ENCODE peak calls at places on chromosomes 5 and 9, in eight cellular contexts. C, A, K, D, P, Q, V and T are unnamed samples.

GRCh38 chr5:13212843-13213242 is 731.6 kb downstream of the DNAH5 start:
- DNase-seq in A (no peak), Q (no peak), C (no peak), D (no peak), K (no peak), V (no peak), P (no peak), T (no peak)

GRCh38 chr9:92759990-92760893 is 4.4 kb downstream of the BICD2 start:
- DNase-seq in D (no peak), A (no peak), V (no peak), K (peak), P (peak), Q (no peak), C (no peak), T (no peak)

GRCh38 chr5:60945760-60946253 is 802 bp downstream of the NDUFAF2 start:
- DNase-seq in P (no peak), D (no peak), C (no peak), K (peak), V (peak), A (no peak), Q (peak), T (no peak)

GRCh38 chr9:79116064-79116463 is 455.7 kb upstream of the TLE4 start:
- DNase-seq in A (no peak), Q (no peak), C (no peak), D (no peak), K (no peak), V (no peak), P (no peak), T (no peak)

GRCh38 chr9:121604242-121604641 is 47.2 kb upstream of the DAB2IP start:
- DNase-seq in V (no peak), A (no peak), K (no peak), D (no peak), P (peak), Q (no peak), C (no peak), T (no peak)

GRCh38 chr5:125181159-125181558 is 434.7 kb upstream of the ZNF608 start:
- DNase-seq in P (no peak), V (no peak), K (no peak), C (no peak), Q (no peak), D (no peak), A (no peak), T (no peak)

GRCh38 chr5:6222121-6222520 is 156.2 kb downstream of the MED10 start:
- DNase-seq in A (no peak), K (no peak), P (no peak), D (no peak), Q (no peak), V (no peak), C (no peak), T (no peak)

GRCh38 chr5:60382761-60383160 is 317.2 kb downstream of the DEPDC1B start:
- DNase-seq in K (no peak), D (no peak), Q (peak), C (no peak), P (no peak), A (no peak), V (no peak), T (no peak)

GRCh38 chr5:150175536-150175935 is 9.0 kb downstream of the CDX1 start:
- DNase-seq in D (no peak), V (no peak), Q (peak), C (no peak), P (no peak), A (no peak), K (no peak), T (no peak)

GRCh38 chr5:144356489-144356888 is 185.8 kb downstream of the KCTD16 start:
- DNase-seq in V (no peak), A (no peak), D (no peak), Q (no peak), C (no peak), P (no peak), K (no peak), T (no peak)

GRCh38 chr9:81787747-81788632 is 98.6 kb upstream of the TLE1 start:
- DNase-seq in K (no peak), Q (peak), V (no peak), A (no peak), P (peak), C (no peak), D (no peak), T (peak)

GRCh38 chr9:34463098-34463900 is 4.7 kb downstream of the DNAI1 start:
- DNase-seq in Q (no peak), A (no peak), K (no peak), C (peak), P (peak), D (no peak), V (peak), T (no peak)

GRCh38 chr9:127817881-127818434 is 15.3 kb downstream of the FPGS start:
- DNase-seq in A (no peak), D (no peak), V (no peak), C (no peak), Q (no peak), P (no peak), K (no peak), T (no peak)

GRCh38 chr5:78271766-78272165 is 22.7 kb downstream of the AP3B1 start:
- DNase-seq in V (no peak), C (no peak), K (no peak), D (no peak), A (no peak), Q (no peak), P (no peak), T (no peak)

GRCh38 chr5:134570886-134571285 is 45.4 kb downstream of the JADE2 start:
- DNase-seq in K (no peak), D (no peak), Q (no peak), A (peak), P (no peak), V (no peak), C (no peak), T (no peak)

GRCh38 chr9:100170085-100170484 is 71.0 kb downstream of the INVS start:
- DNase-seq in V (no peak), P (no peak), A (no peak), K (no peak), D (no peak), Q (no peak), C (no peak), T (no peak)